ENCODE peak calls at places on chromosomes 2 and 18, in ten cellular contexts. J is left ventricle myocardium inferior; I is EL; Z is cardiac septum; Q is KBM-7; X is T-helper 2 cell; R is Caki2; Y is stimulated activated CD4-positive, alpha-beta T cell treated with anti-CD3 and anti-CD28 coated beads, TNF-alpha, amount 100 ng/mL, for 1 hour; P is HFF-Myc; W is SK-N-SH. E is an unnamed sample.

GRCh38 chr2:234917245-234917975 is 34.4 kb upstream of the SH3BP4 start:
- DNase-seq in Z (no peak), R (no peak), J (no peak), Y (no peak), W (no peak), I (no peak), X (no peak), P (no peak), Q (no peak), E (no peak)

GRCh38 chr2:235724964-235725603 is 231.2 kb downstream of the AGAP1 start:
- DNase-seq in Q (no peak), Y (no peak), I (no peak), P (peak), Z (no peak), W (no peak), X (no peak), R (no peak), J (peak), E (no peak)

GRCh38 chr2:44171018-44171417 is 2.3 kb downstream of the PPM1B start:
- DNase-seq in R (peak), P (no peak), Q (no peak), I (peak), Z (no peak), Y (no peak), X (no peak), J (no peak), W (no peak), E (no peak)

GRCh38 chr2:148643421-148643820 is 1.1 kb upstream of the EPC2 start:
- DNase-seq in Y (no peak), I (no peak), J (no peak), R (no peak), X (no peak), Z (no peak), W (no peak), P (no peak), Q (no peak), E (no peak)

GRCh38 chr2:43038034-43038719 is 188.2 kb downstream of the ZFP36L2 start:
- DNase-seq in J (no peak), Q (no peak), I (peak), W (peak), P (no peak), X (no peak), Y (no peak), R (no peak), Z (no peak), E (no peak)

GRCh38 chr18:9696701-9697100 is 11.4 kb upstream of the RAB31 start:
- DNase-seq in I (no peak), Y (no peak), Z (no peak), J (no peak), P (no peak), R (no peak), X (no peak), Q (no peak), W (no peak), E (no peak)

GRCh38 chr18:51321696-51322095 is 124.2 kb upstream of the MEX3C start:
- DNase-seq in P (no peak), Q (no peak), R (peak), X (no peak), Y (no peak), I (no peak), J (no peak), Z (no peak), W (no peak), E (no peak)

GRCh38 chr2:149827585-149828156 is 240.1 kb upstream of the MMADHC start:
- DNase-seq in P (no peak), I (no peak), Z (no peak), Q (no peak), X (no peak), R (no peak), Y (no peak), J (no peak), W (no peak), E (no peak)

GRCh38 chr2:190571666-190572065 is 37.1 kb upstream of the NEMP2 start:
- DNase-seq in P (no peak), R (no peak), J (no peak), X (no peak), Y (no peak), Q (peak), I (peak), Z (no peak), W (peak), E (no peak)

GRCh38 chr2:223526106-223526505 is 76.1 kb downstream of the SCG2 start:
- DNase-seq in W (no peak), J (no peak), R (peak), Y (no peak), Z (no peak), P (no peak), I (no peak), Q (no peak), X (no peak), E (no peak)

E was measured in HS-27A.